ENCODE peak calls at places on chromosomes 1 and 21, in nine cellular contexts. One of them, this sample, is unnamed.

GRCh38 chr1:241639653-241640148 is 468 bp downstream of the CHML start:
- DNase-seq in heart left ventricle: peak; percentile 63
- DNase-seq in astrocyte of the spinal cord: peak; percentile 52
- DNase-seq in progenitor cell of endocrine pancreas: peak; percentile 17
- DNase-seq in GM20000: no peak
- DNase-seq in MCF 10A: peak; percentile 63
- DNase-seq in cardiac muscle cell: peak; percentile 44
- DNase-seq in CD8-positive, alpha-beta T cell: peak; percentile 62
- DNase-seq in astrocyte of the cerebellum: no peak
- DNase-seq in this sample: peak; percentile 34

GRCh38 chr1:80915491-80915890 is 885.2 kb upstream of the ADGRL2 start:
- DNase-seq in MCF 10A: no peak
- DNase-seq in CD8-positive, alpha-beta T cell: no peak
- DNase-seq in astrocyte of the spinal cord: no peak
- DNase-seq in heart left ventricle: no peak
- DNase-seq in GM20000: no peak
- DNase-seq in cardiac muscle cell: no peak
- DNase-seq in progenitor cell of endocrine pancreas: no peak
- DNase-seq in astrocyte of the cerebellum: no peak
- DNase-seq in this sample: no peak

GRCh38 chr1:95003433-95003738 is 69.4 kb downstream of the ALG14 start:
- DNase-seq in CD8-positive, alpha-beta T cell: no peak
- DNase-seq in astrocyte of the cerebellum: no peak
- DNase-seq in cardiac muscle cell: no peak
- DNase-seq in heart left ventricle: no peak
- DNase-seq in MCF 10A: peak; percentile 17
- DNase-seq in astrocyte of the spinal cord: no peak
- DNase-seq in progenitor cell of endocrine pancreas: no peak
- DNase-seq in GM20000: no peak
- DNase-seq in this sample: no peak

GRCh38 chr1:228336308-228337030 is 70.2 kb downstream of the TRIM11 start:
- DNase-seq in cardiac muscle cell: no peak
- DNase-seq in GM20000: no peak
- DNase-seq in heart left ventricle: peak; percentile 28
- DNase-seq in progenitor cell of endocrine pancreas: no peak
- DNase-seq in astrocyte of the cerebellum: no peak
- DNase-seq in MCF 10A: no peak
- DNase-seq in astrocyte of the spinal cord: no peak
- DNase-seq in CD8-positive, alpha-beta T cell: no peak
- DNase-seq in this sample: no peak

GRCh38 chr1:89198500-89199072 is at the start of gene GBP4:
- DNase-seq in astrocyte of the cerebellum: no peak
- DNase-seq in heart left ventricle: peak; percentile 76
- DNase-seq in GM20000: peak; percentile 52
- DNase-seq in progenitor cell of endocrine pancreas: no peak
- DNase-seq in cardiac muscle cell: peak; percentile 72
- DNase-seq in CD8-positive, alpha-beta T cell: peak; percentile 74
- DNase-seq in astrocyte of the spinal cord: peak; percentile 9
- DNase-seq in MCF 10A: no peak
- DNase-seq in this sample: no peak

GRCh38 chr1:212238552-212238951 is 46.7 kb upstream of the PPP2R5A start:
- DNase-seq in MCF 10A: no peak
- DNase-seq in astrocyte of the cerebellum: no peak
- DNase-seq in astrocyte of the spinal cord: no peak
- DNase-seq in progenitor cell of endocrine pancreas: no peak
- DNase-seq in GM20000: no peak
- DNase-seq in cardiac muscle cell: no peak
- DNase-seq in CD8-positive, alpha-beta T cell: no peak
- DNase-seq in heart left ventricle: no peak
- DNase-seq in this sample: no peak

GRCh38 chr1:201259476-201260235 is 23.6 kb upstream of the PKP1 start:
- DNase-seq in CD8-positive, alpha-beta T cell: no peak
- DNase-seq in astrocyte of the spinal cord: peak; percentile 33
- DNase-seq in cardiac muscle cell: peak; percentile 17
- DNase-seq in progenitor cell of endocrine pancreas: no peak
- DNase-seq in heart left ventricle: no peak
- DNase-seq in GM20000: no peak
- DNase-seq in astrocyte of the cerebellum: no peak
- DNase-seq in MCF 10A: peak; percentile 96
- DNase-seq in this sample: no peak

GRCh38 chr1:193301746-193302145 is 115.3 kb upstream of the B3GALT2 start:
- DNase-seq in astrocyte of the cerebellum: no peak
- DNase-seq in cardiac muscle cell: no peak
- DNase-seq in astrocyte of the spinal cord: no peak
- DNase-seq in CD8-positive, alpha-beta T cell: no peak
- DNase-seq in GM20000: no peak
- DNase-seq in progenitor cell of endocrine pancreas: no peak
- DNase-seq in MCF 10A: no peak
- DNase-seq in heart left ventricle: no peak
- DNase-seq in this sample: no peak

GRCh38 chr1:101040666-101041065 is 15.1 kb upstream of the DPH5 start:
- DNase-seq in CD8-positive, alpha-beta T cell: no peak
- DNase-seq in cardiac muscle cell: no peak
- DNase-seq in GM20000: no peak
- DNase-seq in astrocyte of the cerebellum: no peak
- DNase-seq in astrocyte of the spinal cord: no peak
- DNase-seq in progenitor cell of endocrine pancreas: no peak
- DNase-seq in MCF 10A: no peak
- DNase-seq in heart left ventricle: no peak
- DNase-seq in this sample: no peak

GRCh38 chr1:165376041-165376810 is 19.7 kb upstream of the LMX1A start:
- DNase-seq in CD8-positive, alpha-beta T cell: no peak
- DNase-seq in cardiac muscle cell: peak; percentile 97
- DNase-seq in progenitor cell of endocrine pancreas: peak; percentile 36
- DNase-seq in heart left ventricle: peak; percentile 92
- DNase-seq in MCF 10A: peak; percentile 99
- DNase-seq in astrocyte of the spinal cord: peak; percentile 77
- DNase-seq in GM20000: peak; percentile 39
- DNase-seq in astrocyte of the cerebellum: peak; percentile 97
- DNase-seq in this sample: no peak

GRCh38 chr1:96596226-96596625 is 125.4 kb upstream of the PTBP2 start:
- DNase-seq in heart left ventricle: no peak
- DNase-seq in astrocyte of the cerebellum: no peak
- DNase-seq in CD8-positive, alpha-beta T cell: no peak
- DNase-seq in GM20000: peak; percentile 31
- DNase-seq in MCF 10A: peak; percentile 58
- DNase-seq in progenitor cell of endocrine pancreas: no peak
- DNase-seq in cardiac muscle cell: peak; percentile 59
- DNase-seq in astrocyte of the spinal cord: peak; percentile 9
- DNase-seq in this sample: peak; percentile 64

GRCh38 chr1:10733967-10734366 is 62.5 kb downstream of the CASZ1 start:
- DNase-seq in astrocyte of the cerebellum: no peak
- DNase-seq in CD8-positive, alpha-beta T cell: no peak
- DNase-seq in heart left ventricle: no peak
- DNase-seq in progenitor cell of endocrine pancreas: no peak
- DNase-seq in astrocyte of the spinal cord: no peak
- DNase-seq in cardiac muscle cell: no peak
- DNase-seq in GM20000: peak; percentile 86
- DNase-seq in MCF 10A: no peak
- DNase-seq in this sample: no peak

GRCh38 chr1:150233359-150234308 is 2.3 kb downstream of the ANP32E start:
- DNase-seq in GM20000: peak; percentile 25
- DNase-seq in astrocyte of the spinal cord: peak; percentile 22
- DNase-seq in cardiac muscle cell: peak; percentile 47
- DNase-seq in MCF 10A: peak; percentile 58
- DNase-seq in CD8-positive, alpha-beta T cell: no peak
- DNase-seq in progenitor cell of endocrine pancreas: peak; percentile 21
- DNase-seq in astrocyte of the cerebellum: no peak
- DNase-seq in heart left ventricle: no peak
- DNase-seq in this sample: no peak

GRCh38 chr1:100287162-100287561 is 21.1 kb downstream of the RTCA start:
- DNase-seq in CD8-positive, alpha-beta T cell: no peak
- DNase-seq in astrocyte of the spinal cord: no peak
- DNase-seq in progenitor cell of endocrine pancreas: no peak
- DNase-seq in GM20000: no peak
- DNase-seq in MCF 10A: no peak
- DNase-seq in cardiac muscle cell: no peak
- DNase-seq in astrocyte of the cerebellum: no peak
- DNase-seq in heart left ventricle: no peak
- DNase-seq in this sample: no peak

GRCh38 chr1:156319664-156320063 is 18.4 kb downstream of the CCT3 start:
- DNase-seq in progenitor cell of endocrine pancreas: no peak
- DNase-seq in MCF 10A: peak; percentile 51
- DNase-seq in GM20000: peak; percentile 29
- DNase-seq in CD8-positive, alpha-beta T cell: no peak
- DNase-seq in astrocyte of the cerebellum: peak; percentile 23
- DNase-seq in heart left ventricle: no peak
- DNase-seq in astrocyte of the spinal cord: peak; percentile 36
- DNase-seq in cardiac muscle cell: peak; percentile 53
- DNase-seq in this sample: peak; percentile 27

GRCh38 chr1:223712856-223713494 is 636 bp downstream of the CAPN2 start:
- DNase-seq in astrocyte of the cerebellum: no peak
- DNase-seq in heart left ventricle: peak; percentile 72
- DNase-seq in GM20000: peak; percentile 44
- DNase-seq in MCF 10A: peak; percentile 62
- DNase-seq in progenitor cell of endocrine pancreas: no peak
- DNase-seq in cardiac muscle cell: no peak
- DNase-seq in CD8-positive, alpha-beta T cell: peak; percentile 69
- DNase-seq in astrocyte of the spinal cord: no peak
- DNase-seq in this sample: no peak

GRCh38 chr1:224168859-224169380 is 14.1 kb upstream of the DEGS1 start:
- DNase-seq in heart left ventricle: no peak
- DNase-seq in astrocyte of the cerebellum: peak; percentile 98
- DNase-seq in GM20000: peak; percentile 62
- DNase-seq in MCF 10A: peak; percentile 50
- DNase-seq in astrocyte of the spinal cord: peak; percentile 94
- DNase-seq in progenitor cell of endocrine pancreas: no peak
- DNase-seq in CD8-positive, alpha-beta T cell: no peak
- DNase-seq in cardiac muscle cell: peak; percentile 96
- DNase-seq in this sample: no peak

GRCh38 chr1:206590025-206590834 is 22.0 kb downstream of the EIF2D start:
- DNase-seq in GM20000: peak; percentile 40
- DNase-seq in progenitor cell of endocrine pancreas: no peak
- DNase-seq in cardiac muscle cell: peak; percentile 34
- DNase-seq in heart left ventricle: no peak
- DNase-seq in CD8-positive, alpha-beta T cell: no peak
- DNase-seq in astrocyte of the cerebellum: no peak
- DNase-seq in astrocyte of the spinal cord: peak; percentile 78
- DNase-seq in MCF 10A: peak; percentile 95
- DNase-seq in this sample: no peak
- TF ChIP-seq CTCF in GM20000: no peak
- TF ChIP-seq CTCF in progenitor cell of endocrine pancreas: peak; percentile 55
- TF ChIP-seq CTCF in cardiac muscle cell: peak; percentile 46
- TF ChIP-seq CTCF in heart left ventricle: no peak
- TF ChIP-seq CTCF in CD8-positive, alpha-beta T cell: peak; percentile 50
- TF ChIP-seq CTCF in astrocyte of the cerebellum: peak; percentile 29
- TF ChIP-seq CTCF in astrocyte of the spinal cord: peak; percentile 33
- TF ChIP-seq CTCF in MCF 10A: peak; percentile 41
- TF ChIP-seq CTCF in this sample: peak; percentile 32

GRCh38 chr21:37166733-37167132 is 93.7 kb downstream of the TTC3 start:
- DNase-seq in heart left ventricle: no peak
- DNase-seq in GM20000: peak; percentile 13
- DNase-seq in cardiac muscle cell: peak; percentile 20
- DNase-seq in astrocyte of the cerebellum: peak; percentile 3
- DNase-seq in CD8-positive, alpha-beta T cell: no peak
- DNase-seq in MCF 10A: peak; percentile 30
- DNase-seq in progenitor cell of endocrine pancreas: no peak
- DNase-seq in astrocyte of the spinal cord: no peak
- DNase-seq in this sample: no peak
- TF ChIP-seq CTCF in heart left ventricle: no peak
- TF ChIP-seq CTCF in GM20000: peak; percentile 8
- TF ChIP-seq CTCF in cardiac muscle cell: no peak
- TF ChIP-seq CTCF in astrocyte of the cerebellum: no peak
- TF ChIP-seq CTCF in CD8-positive, alpha-beta T cell: no peak
- TF ChIP-seq CTCF in MCF 10A: peak; percentile 25
- TF ChIP-seq CTCF in progenitor cell of endocrine pancreas: peak; percentile 31
- TF ChIP-seq CTCF in astrocyte of the spinal cord: peak; percentile 0
- TF ChIP-seq CTCF in this sample: peak; percentile 46

GRCh38 chr1:217561446-217561845 is 69.4 kb downstream of the GPATCH2 start:
- DNase-seq in cardiac muscle cell: peak; percentile 66
- DNase-seq in GM20000: no peak
- DNase-seq in astrocyte of the spinal cord: no peak
- DNase-seq in heart left ventricle: no peak
- DNase-seq in MCF 10A: no peak
- DNase-seq in astrocyte of the cerebellum: no peak
- DNase-seq in CD8-positive, alpha-beta T cell: no peak
- DNase-seq in progenitor cell of endocrine pancreas: no peak
- DNase-seq in this sample: no peak

GRCh38 chr1:217568200-217568599 is 62.7 kb downstream of the GPATCH2 start:
- DNase-seq in MCF 10A: no peak
- DNase-seq in astrocyte of the spinal cord: no peak
- DNase-seq in progenitor cell of endocrine pancreas: no peak
- DNase-seq in cardiac muscle cell: no peak
- DNase-seq in GM20000: no peak
- DNase-seq in CD8-positive, alpha-beta T cell: no peak
- DNase-seq in heart left ventricle: no peak
- DNase-seq in astrocyte of the cerebellum: no peak
- DNase-seq in this sample: no peak

GRCh38 chr1:217564833-217565232 is 66.1 kb downstream of the GPATCH2 start:
- DNase-seq in CD8-positive, alpha-beta T cell: no peak
- DNase-seq in astrocyte of the spinal cord: no peak
- DNase-seq in astrocyte of the cerebellum: no peak
- DNase-seq in heart left ventricle: no peak
- DNase-seq in MCF 10A: no peak
- DNase-seq in progenitor cell of endocrine pancreas: no peak
- DNase-seq in cardiac muscle cell: no peak
- DNase-seq in GM20000: no peak
- DNase-seq in this sample: no peak

GRCh38 chr1:217562229-217562878 is 68.5 kb downstream of the GPATCH2 start:
- DNase-seq in astrocyte of the spinal cord: peak; percentile 88
- DNase-seq in astrocyte of the cerebellum: peak; percentile 80
- DNase-seq in MCF 10A: peak; percentile 91
- DNase-seq in heart left ventricle: no peak
- DNase-seq in progenitor cell of endocrine pancreas: no peak
- DNase-seq in cardiac muscle cell: peak; percentile 87
- DNase-seq in GM20000: no peak
- DNase-seq in CD8-positive, alpha-beta T cell: no peak
- DNase-seq in this sample: no peak

GRCh38 chr1:217563179-217563578 is 67.7 kb downstream of the GPATCH2 start:
- DNase-seq in progenitor cell of endocrine pancreas: no peak
- DNase-seq in MCF 10A: no peak
- DNase-seq in cardiac muscle cell: no peak
- DNase-seq in CD8-positive, alpha-beta T cell: no peak
- DNase-seq in astrocyte of the cerebellum: no peak
- DNase-seq in heart left ventricle: no peak
- DNase-seq in astrocyte of the spinal cord: no peak
- DNase-seq in GM20000: no peak
- DNase-seq in this sample: no peak
- TF ChIP-seq CTCF in progenitor cell of endocrine pancreas: no peak
- TF ChIP-seq CTCF in MCF 10A: peak; percentile 9
- TF ChIP-seq CTCF in cardiac muscle cell: no peak
- TF ChIP-seq CTCF in CD8-positive, alpha-beta T cell: no peak
- TF ChIP-seq CTCF in astrocyte of the cerebellum: no peak
- TF ChIP-seq CTCF in heart left ventricle: no peak
- TF ChIP-seq CTCF in astrocyte of the spinal cord: no peak
- TF ChIP-seq CTCF in GM20000: no peak
- TF ChIP-seq CTCF in this sample: no peak

GRCh38 chr21:14871861-14872260 is 192.9 kb downstream of the NRIP1 start:
- DNase-seq in astrocyte of the spinal cord: no peak
- DNase-seq in CD8-positive, alpha-beta T cell: no peak
- DNase-seq in progenitor cell of endocrine pancreas: no peak
- DNase-seq in heart left ventricle: no peak
- DNase-seq in astrocyte of the cerebellum: no peak
- DNase-seq in MCF 10A: no peak
- DNase-seq in GM20000: no peak
- DNase-seq in cardiac muscle cell: no peak
- DNase-seq in this sample: no peak
- TF ChIP-seq CTCF in astrocyte of the spinal cord: no peak
- TF ChIP-seq CTCF in CD8-positive, alpha-beta T cell: no peak
- TF ChIP-seq CTCF in progenitor cell of endocrine pancreas: no peak
- TF ChIP-seq CTCF in heart left ventricle: no peak
- TF ChIP-seq CTCF in astrocyte of the cerebellum: no peak
- TF ChIP-seq CTCF in MCF 10A: no peak
- TF ChIP-seq CTCF in GM20000: no peak
- TF ChIP-seq CTCF in cardiac muscle cell: no peak
- TF ChIP-seq CTCF in this sample: no peak